ENCODE peak calls at places on chromosomes 13 and 19, in five cellular contexts. One of them, this sample, is unnamed.

GRCh38 chr13:113305208-113305607 is 8.2 kb downstream of the LAMP1 start:
- DNase-seq in thyroid gland: no peak
- DNase-seq in tibial artery: no peak
- DNase-seq in body of pancreas: no peak
- DNase-seq in DND-41: no peak
- DNase-seq in this sample: no peak

GRCh38 chr19:10544753-10545251 is 1.1 kb downstream of the ATG4D start:
- DNase-seq in thyroid gland: peak; percentile 17
- DNase-seq in tibial artery: no peak
- DNase-seq in body of pancreas: peak; percentile 31
- DNase-seq in DND-41: no peak
- DNase-seq in this sample: peak; percentile 66

GRCh38 chr13:47146136-47146535 is 249.3 kb upstream of the HTR2A start:
- DNase-seq in thyroid gland: no peak
- DNase-seq in tibial artery: no peak
- DNase-seq in body of pancreas: no peak
- DNase-seq in DND-41: no peak
- DNase-seq in this sample: no peak

GRCh38 chr13:110070511-110071120 is 236.3 kb downstream of the COL4A1 start:
- DNase-seq in thyroid gland: no peak
- DNase-seq in tibial artery: no peak
- DNase-seq in body of pancreas: no peak
- DNase-seq in DND-41: no peak
- DNase-seq in this sample: no peak

GRCh38 chr13:112728375-112729126 is 38.7 kb downstream of the ATP11A start:
- DNase-seq in thyroid gland: no peak
- DNase-seq in tibial artery: no peak
- DNase-seq in body of pancreas: no peak
- DNase-seq in DND-41: no peak
- DNase-seq in this sample: no peak

GRCh38 chr13:27321619-27322385 is 51.2 kb downstream of the RASL11A start:
- DNase-seq in thyroid gland: no peak
- DNase-seq in tibial artery: no peak
- DNase-seq in body of pancreas: no peak
- DNase-seq in DND-41: no peak
- DNase-seq in this sample: no peak

GRCh38 chr13:93145199-93145598 is 81.4 kb upstream of the GPC6 start:
- DNase-seq in thyroid gland: no peak
- DNase-seq in tibial artery: no peak
- DNase-seq in body of pancreas: no peak
- DNase-seq in DND-41: no peak
- DNase-seq in this sample: no peak

GRCh38 chr19:44254496-44254895 is 5.2 kb upstream of the ZNF233 start:
- DNase-seq in thyroid gland: no peak
- DNase-seq in tibial artery: no peak
- DNase-seq in body of pancreas: no peak
- DNase-seq in DND-41: no peak
- DNase-seq in this sample: no peak

GRCh38 chr13:40509876-40510275 is 156.6 kb downstream of the FOXO1 start:
- DNase-seq in thyroid gland: no peak
- DNase-seq in tibial artery: no peak
- DNase-seq in body of pancreas: no peak
- DNase-seq in DND-41: no peak
- DNase-seq in this sample: no peak

GRCh38 chr13:23915308-23915707 is 18.0 kb upstream of the C1QTNF9B start:
- DNase-seq in thyroid gland: no peak
- DNase-seq in tibial artery: no peak
- DNase-seq in body of pancreas: no peak
- DNase-seq in DND-41: no peak
- DNase-seq in this sample: no peak

GRCh38 chr13:114089751-114090400 is 42.5 kb downstream of the RASA3 start:
- DNase-seq in thyroid gland: no peak
- DNase-seq in tibial artery: no peak
- DNase-seq in body of pancreas: no peak
- DNase-seq in DND-41: no peak
- DNase-seq in this sample: no peak

GRCh38 chr13:95382906-95383305 is 81.7 kb upstream of the ABCC4 start:
- DNase-seq in thyroid gland: no peak
- DNase-seq in tibial artery: no peak
- DNase-seq in body of pancreas: no peak
- DNase-seq in DND-41: no peak
- DNase-seq in this sample: no peak

GRCh38 chr13:51643114-51643881 is 59.0 kb downstream of the WDFY2 start:
- DNase-seq in thyroid gland: no peak
- DNase-seq in tibial artery: no peak
- DNase-seq in body of pancreas: no peak
- DNase-seq in DND-41: no peak
- DNase-seq in this sample: no peak
- H3K4me3 ChIP-seq in thyroid gland: no peak overlapping the region
- H3K4me3 ChIP-seq in tibial artery: no peak overlapping the region
- H3K4me3 ChIP-seq in body of pancreas: no peak overlapping the region
- H3K4me3 ChIP-seq in DND-41: no peak overlapping the region
- H3K4me3 ChIP-seq in this sample: no peak overlapping the region

GRCh38 chr19:29668746-29669609 is 3.7 kb downstream of the PLEKHF1 start:
- DNase-seq in thyroid gland: no peak
- DNase-seq in tibial artery: no peak
- DNase-seq in body of pancreas: no peak
- DNase-seq in DND-41: no peak
- DNase-seq in this sample: no peak
- H3K4me1 ChIP-seq in thyroid gland: peaks cover 15% of the 10 kb centered on the region
- H3K4me1 ChIP-seq in tibial artery: no peaks in the 10 kb centered on the region
- H3K4me1 ChIP-seq in body of pancreas: peaks cover 77% of the 10 kb centered on the region
- H3K4me1 ChIP-seq in DND-41: peaks cover 75% of the 10 kb centered on the region
- H3K4me1 ChIP-seq in this sample: peaks cover 16% of the 10 kb centered on the region

GRCh38 chr13:80558074-80558473 is 217.1 kb upstream of the SPRY2 start:
- DNase-seq in thyroid gland: no peak
- DNase-seq in tibial artery: no peak
- DNase-seq in body of pancreas: no peak
- DNase-seq in DND-41: no peak
- DNase-seq in this sample: no peak
- H3K4me3 ChIP-seq in thyroid gland: no peak overlapping the region
- H3K4me3 ChIP-seq in tibial artery: no peak overlapping the region
- H3K4me3 ChIP-seq in body of pancreas: no peak overlapping the region
- H3K4me3 ChIP-seq in DND-41: no peak overlapping the region
- H3K4me3 ChIP-seq in this sample: no peak overlapping the region

DNA sequence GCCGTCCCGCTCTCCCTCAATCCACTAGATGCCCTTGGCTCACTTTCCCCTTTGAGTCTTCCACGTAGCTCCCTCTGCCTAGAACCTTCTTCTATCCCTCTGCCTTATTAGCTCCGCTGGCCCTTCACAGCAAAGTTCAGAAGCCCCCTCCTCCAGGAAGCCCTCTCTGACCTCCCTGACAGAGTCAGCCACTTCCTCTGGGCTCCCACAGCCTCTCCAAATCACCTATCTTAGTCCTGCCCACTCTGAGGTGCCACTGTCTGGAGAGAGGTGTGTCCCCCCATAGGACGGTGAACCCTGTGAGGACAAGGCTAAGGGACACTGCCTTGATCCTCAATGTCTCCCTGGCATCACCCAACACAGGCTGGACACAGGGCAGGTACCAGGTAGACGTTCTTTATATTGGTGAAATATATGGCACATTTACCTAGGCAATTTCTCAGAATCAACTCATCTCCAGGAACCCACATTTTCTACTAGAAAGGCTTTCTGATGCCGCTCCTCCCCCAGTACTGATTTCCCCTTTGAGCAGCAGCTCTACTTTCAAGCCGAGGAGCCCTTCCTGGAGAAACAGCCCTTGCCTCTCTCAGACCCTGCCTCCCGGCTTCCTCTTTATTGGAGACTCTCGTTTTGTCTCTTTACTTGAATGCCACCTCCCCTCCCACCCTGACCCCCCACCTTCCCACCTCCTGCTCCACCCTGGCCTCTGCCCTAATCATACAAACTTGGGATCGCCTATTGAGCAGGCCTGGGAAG is 3.4 kb upstream of the TGFB1 start:
- DNase-seq in thyroid gland: no peak
- DNase-seq in tibial artery: no peak
- DNase-seq in body of pancreas: peak; percentile 15
- DNase-seq in DND-41: no peak
- DNase-seq in this sample: no peak
- H3K4me1 ChIP-seq in thyroid gland: peaks cover 17% of the 10 kb centered on the region
- H3K4me1 ChIP-seq in tibial artery: no peaks in the 10 kb centered on the region
- H3K4me1 ChIP-seq in body of pancreas: peaks cover 23% of the 10 kb centered on the region
- H3K4me1 ChIP-seq in DND-41: peaks cover 9% of the 10 kb centered on the region
- H3K4me1 ChIP-seq in this sample: peaks cover 8% of the 10 kb centered on the region

GRCh38 chr13:37869756-37870488 is at the start of gene TRPC4:
- DNase-seq in thyroid gland: peak; percentile 13
- DNase-seq in tibial artery: peak; percentile 30
- DNase-seq in body of pancreas: peak; percentile 63
- DNase-seq in DND-41: no peak
- DNase-seq in this sample: peak; percentile 50
- H3K4me3 ChIP-seq in thyroid gland: peak within 1 kb of the TSS; percentile 28
- H3K4me3 ChIP-seq in tibial artery: peak within 1 kb of the TSS; percentile 75
- H3K4me3 ChIP-seq in body of pancreas: peak within 1 kb of the TSS; percentile 39
- H3K4me3 ChIP-seq in DND-41: no peak within 1 kb of the TSS
- H3K4me3 ChIP-seq in this sample: no peak within 1 kb of the TSS

GRCh38 chr13:66205807-66206206 is 1024.3 kb downstream of the PCDH9 start:
- DNase-seq in thyroid gland: no peak
- DNase-seq in tibial artery: no peak
- DNase-seq in body of pancreas: no peak
- DNase-seq in DND-41: no peak
- DNase-seq in this sample: no peak
- H3K4me1 ChIP-seq in thyroid gland: no peaks in the 10 kb centered on the region
- H3K4me1 ChIP-seq in tibial artery: no peaks in the 10 kb centered on the region
- H3K4me1 ChIP-seq in body of pancreas: no peaks in the 10 kb centered on the region
- H3K4me1 ChIP-seq in DND-41: no peaks in the 10 kb centered on the region
- H3K4me1 ChIP-seq in this sample: no peaks in the 10 kb centered on the region

GRCh38 chr19:48616041-48616436 is 1.2 kb upstream of the FAM83E start:
- DNase-seq in thyroid gland: no peak
- DNase-seq in tibial artery: no peak
- DNase-seq in body of pancreas: no peak
- DNase-seq in DND-41: no peak
- DNase-seq in this sample: no peak
- H3K4me3 ChIP-seq in thyroid gland: no peak overlapping the region
- H3K4me3 ChIP-seq in tibial artery: no peak overlapping the region
- H3K4me3 ChIP-seq in body of pancreas: no peak overlapping the region
- H3K4me3 ChIP-seq in DND-41: no peak overlapping the region
- H3K4me3 ChIP-seq in this sample: no peak overlapping the region

DNA sequence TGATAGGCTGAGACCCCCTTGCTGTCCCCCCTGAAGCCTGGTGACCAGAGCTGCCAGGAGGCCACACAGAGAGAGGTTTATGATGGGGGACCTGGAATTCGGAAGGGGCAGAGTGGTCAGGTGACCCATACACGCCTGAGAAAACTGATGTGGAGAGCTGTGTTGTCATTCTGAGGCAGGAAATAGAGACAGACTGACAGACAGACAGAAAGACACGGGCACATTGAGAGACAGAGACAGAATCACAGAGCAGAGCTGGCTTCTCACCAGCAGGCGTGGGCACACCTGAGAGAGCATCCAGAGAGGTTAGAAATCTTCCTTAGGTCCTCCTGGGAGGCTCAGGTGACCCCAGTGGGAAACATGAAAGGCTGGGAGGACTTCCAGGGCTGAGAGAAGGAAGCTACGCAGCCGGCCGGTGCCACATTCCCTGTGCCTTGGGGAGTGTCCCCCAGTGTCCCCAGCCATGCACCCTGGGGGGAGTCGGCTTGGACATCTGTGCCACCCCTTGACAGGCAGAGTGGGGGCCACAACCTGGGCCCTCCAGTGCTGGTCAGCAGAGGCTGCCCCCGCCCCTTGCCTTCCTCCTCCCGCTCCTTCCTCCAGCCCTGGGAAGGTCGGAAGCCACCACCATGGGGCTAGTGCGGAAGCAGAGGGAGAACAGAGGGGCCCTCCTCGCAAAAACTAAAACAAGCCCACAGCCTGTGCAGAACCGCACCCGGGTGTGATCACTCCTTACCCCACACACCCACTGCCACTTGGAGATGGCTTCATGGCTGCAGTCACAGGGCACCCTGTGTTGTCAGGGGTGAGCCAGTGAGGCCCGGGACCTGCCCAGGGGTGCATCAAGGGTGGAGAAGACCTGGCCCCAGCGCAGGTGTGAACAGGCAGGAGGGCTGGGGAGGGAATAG is 2.2 kb downstream of the FFAR1 start:
- DNase-seq in thyroid gland: no peak
- DNase-seq in tibial artery: no peak
- DNase-seq in body of pancreas: no peak
- DNase-seq in DND-41: no peak
- DNase-seq in this sample: no peak
- H3K4me1 ChIP-seq in thyroid gland: no peaks in the 10 kb centered on the region
- H3K4me1 ChIP-seq in tibial artery: no peaks in the 10 kb centered on the region
- H3K4me1 ChIP-seq in body of pancreas: no peaks in the 10 kb centered on the region
- H3K4me1 ChIP-seq in DND-41: peaks cover 19% of the 10 kb centered on the region
- H3K4me1 ChIP-seq in this sample: no peaks in the 10 kb centered on the region

DNA sequence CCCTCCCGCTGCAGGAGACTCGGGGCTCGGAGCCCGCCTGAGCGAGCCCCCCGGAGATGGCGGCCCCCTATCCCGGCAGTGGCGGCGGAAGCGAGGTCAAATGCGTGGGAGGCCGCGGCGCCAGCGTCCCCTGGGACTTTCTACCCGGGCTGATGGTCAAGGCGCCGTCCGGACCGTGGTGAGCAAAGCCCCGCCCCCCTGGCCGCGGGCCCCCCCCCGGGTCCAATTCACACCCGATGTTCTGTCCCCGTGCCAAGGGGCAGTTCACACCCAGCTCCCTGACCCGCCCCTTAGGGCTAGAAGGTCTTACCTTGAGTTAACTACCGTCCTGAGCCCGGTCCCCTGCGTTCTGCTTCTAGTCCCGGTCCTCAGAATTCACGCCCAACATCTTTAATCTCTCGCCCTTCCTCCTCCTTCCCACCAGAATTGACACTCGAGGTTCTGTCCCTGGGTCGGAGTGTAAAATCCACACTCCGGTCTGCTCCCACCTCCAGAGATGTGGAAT is 1.4 kb downstream of the NPAS1 start:
- DNase-seq in thyroid gland: no peak
- DNase-seq in tibial artery: no peak
- DNase-seq in body of pancreas: no peak
- DNase-seq in DND-41: no peak
- DNase-seq in this sample: no peak
- H3K4me3 ChIP-seq in thyroid gland: peak overlapping the region; percentile 19
- H3K4me3 ChIP-seq in tibial artery: peak overlapping the region; percentile 43
- H3K4me3 ChIP-seq in body of pancreas: no peak overlapping the region
- H3K4me3 ChIP-seq in DND-41: no peak overlapping the region
- H3K4me3 ChIP-seq in this sample: no peak overlapping the region

DNA sequence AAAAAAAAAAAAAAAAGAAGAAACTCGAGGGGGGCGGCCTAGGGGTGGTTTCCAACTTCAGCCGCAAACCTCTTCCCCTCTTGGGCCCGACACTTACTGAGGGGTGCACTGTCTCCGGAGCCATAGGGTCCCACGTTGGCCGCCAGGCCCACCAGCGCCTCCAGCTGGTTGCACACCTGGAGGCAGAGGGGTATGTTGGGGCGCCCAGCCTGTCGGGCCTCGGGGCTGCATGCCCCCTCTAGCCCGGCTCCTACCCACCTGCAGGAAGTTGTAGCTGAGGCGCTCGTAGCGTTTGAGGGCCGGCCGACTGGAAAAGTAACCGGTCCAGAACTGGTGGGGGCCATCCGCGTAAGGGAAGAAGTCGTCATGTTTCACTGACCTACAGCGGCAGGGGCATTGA is 8.6 kb downstream of the MAN2B1 start:
- DNase-seq in thyroid gland: no peak
- DNase-seq in tibial artery: no peak
- DNase-seq in body of pancreas: no peak
- DNase-seq in DND-41: no peak
- DNase-seq in this sample: no peak
- H3K4me1 ChIP-seq in thyroid gland: no peaks in the 10 kb centered on the region
- H3K4me1 ChIP-seq in tibial artery: no peaks in the 10 kb centered on the region
- H3K4me1 ChIP-seq in body of pancreas: no peaks in the 10 kb centered on the region
- H3K4me1 ChIP-seq in DND-41: no peaks in the 10 kb centered on the region
- H3K4me1 ChIP-seq in this sample: no peaks in the 10 kb centered on the region

This sample was measured in mucosa of descending colon.